ENCODE peak calls at places on chromosomes 3 and 15, in nine cellular contexts. One of them, this sample, is unnamed.

GRCh38 chr3:176526194-176526593 is 671.1 kb downstream of the TBL1XR1 start:
- DNase-seq in nucleus accumbens: no peak
- DNase-seq in NB4: no peak
- DNase-seq in prostate gland: no peak
- DNase-seq in T-helper 9 cell: no peak
- DNase-seq in left cardiac atrium: no peak
- DNase-seq in activated CD8-positive, alpha-beta memory T cell treated with anti-CD3 and anti-CD28 coated beads for 48 hours: no peak
- DNase-seq in GM23248: no peak
- DNase-seq in fibroblast of pulmonary artery: peak; percentile 8
- DNase-seq in this sample: no peak

GRCh38 chr3:29642393-29643033 is 361.6 kb downstream of the RBMS3 start:
- DNase-seq in GM23248: peak; percentile 74
- DNase-seq in prostate gland: peak; percentile 71
- DNase-seq in activated CD8-positive, alpha-beta memory T cell treated with anti-CD3 and anti-CD28 coated beads for 48 hours: no peak
- DNase-seq in left cardiac atrium: peak; percentile 32
- DNase-seq in NB4: no peak
- DNase-seq in T-helper 9 cell: no peak
- DNase-seq in fibroblast of pulmonary artery: peak; percentile 62
- DNase-seq in nucleus accumbens: no peak
- DNase-seq in this sample: no peak

GRCh38 chr15:41401904-41402267 is 410 bp downstream of the NDUFAF1 start:
- DNase-seq in NB4: no peak
- DNase-seq in fibroblast of pulmonary artery: no peak
- DNase-seq in activated CD8-positive, alpha-beta memory T cell treated with anti-CD3 and anti-CD28 coated beads for 48 hours: no peak
- DNase-seq in nucleus accumbens: no peak
- DNase-seq in left cardiac atrium: no peak
- DNase-seq in GM23248: no peak
- DNase-seq in T-helper 9 cell: no peak
- DNase-seq in prostate gland: no peak
- DNase-seq in this sample: no peak

GRCh38 chr3:102006812-102007485 is 157.6 kb downstream of the NFKBIZ start:
- DNase-seq in left cardiac atrium: peak; percentile 22
- DNase-seq in T-helper 9 cell: no peak
- DNase-seq in activated CD8-positive, alpha-beta memory T cell treated with anti-CD3 and anti-CD28 coated beads for 48 hours: no peak
- DNase-seq in prostate gland: no peak
- DNase-seq in nucleus accumbens: no peak
- DNase-seq in NB4: no peak
- DNase-seq in fibroblast of pulmonary artery: peak; percentile 96
- DNase-seq in GM23248: peak; percentile 95
- DNase-seq in this sample: no peak

GRCh38 chr15:53000412-53000811 is 210.3 kb upstream of the ONECUT1 start:
- DNase-seq in fibroblast of pulmonary artery: no peak
- DNase-seq in nucleus accumbens: no peak
- DNase-seq in T-helper 9 cell: no peak
- DNase-seq in GM23248: no peak
- DNase-seq in NB4: no peak
- DNase-seq in prostate gland: no peak
- DNase-seq in activated CD8-positive, alpha-beta memory T cell treated with anti-CD3 and anti-CD28 coated beads for 48 hours: no peak
- DNase-seq in left cardiac atrium: no peak
- DNase-seq in this sample: no peak

GRCh38 chr3:158100681-158101080 is 5.5 kb downstream of the SHOX2 start:
- DNase-seq in activated CD8-positive, alpha-beta memory T cell treated with anti-CD3 and anti-CD28 coated beads for 48 hours: no peak
- DNase-seq in T-helper 9 cell: no peak
- DNase-seq in prostate gland: no peak
- DNase-seq in NB4: no peak
- DNase-seq in nucleus accumbens: no peak
- DNase-seq in fibroblast of pulmonary artery: no peak
- DNase-seq in GM23248: no peak
- DNase-seq in left cardiac atrium: no peak
- DNase-seq in this sample: no peak

GRCh38 chr3:168073842-168074311 is 21.8 kb downstream of the GOLIM4 start:
- DNase-seq in GM23248: peak; percentile 28
- DNase-seq in activated CD8-positive, alpha-beta memory T cell treated with anti-CD3 and anti-CD28 coated beads for 48 hours: no peak
- DNase-seq in T-helper 9 cell: no peak
- DNase-seq in prostate gland: no peak
- DNase-seq in nucleus accumbens: no peak
- DNase-seq in left cardiac atrium: no peak
- DNase-seq in NB4: peak; percentile 31
- DNase-seq in fibroblast of pulmonary artery: peak; percentile 47
- DNase-seq in this sample: no peak

GRCh38 chr3:78728406-78729145 is 1039.2 kb downstream of the ROBO1 start:
- DNase-seq in prostate gland: peak; percentile 46
- DNase-seq in fibroblast of pulmonary artery: peak; percentile 47
- DNase-seq in activated CD8-positive, alpha-beta memory T cell treated with anti-CD3 and anti-CD28 coated beads for 48 hours: no peak
- DNase-seq in T-helper 9 cell: no peak
- DNase-seq in GM23248: peak; percentile 58
- DNase-seq in NB4: no peak
- DNase-seq in nucleus accumbens: peak; percentile 65
- DNase-seq in left cardiac atrium: peak; percentile 73
- DNase-seq in this sample: peak; percentile 18

GRCh38 chr3:16482770-16483531 is 30.5 kb downstream of the RFTN1 start:
- DNase-seq in GM23248: no peak
- DNase-seq in nucleus accumbens: no peak
- DNase-seq in left cardiac atrium: peak; percentile 29
- DNase-seq in prostate gland: no peak
- DNase-seq in T-helper 9 cell: no peak
- DNase-seq in fibroblast of pulmonary artery: no peak
- DNase-seq in NB4: no peak
- DNase-seq in activated CD8-positive, alpha-beta memory T cell treated with anti-CD3 and anti-CD28 coated beads for 48 hours: no peak
- DNase-seq in this sample: no peak

GRCh38 chr3:138114988-138115971 is at the start of gene DZIP1L:
- DNase-seq in left cardiac atrium: peak; percentile 69
- DNase-seq in activated CD8-positive, alpha-beta memory T cell treated with anti-CD3 and anti-CD28 coated beads for 48 hours: peak; percentile 13
- DNase-seq in nucleus accumbens: no peak
- DNase-seq in NB4: peak; percentile 73
- DNase-seq in prostate gland: peak; percentile 43
- DNase-seq in T-helper 9 cell: no peak
- DNase-seq in fibroblast of pulmonary artery: peak; percentile 66
- DNase-seq in GM23248: peak; percentile 91
- DNase-seq in this sample: peak; percentile 54

GRCh38 chr15:82999905-83000671 is 11.4 kb downstream of the C15orf40 start:
- DNase-seq in nucleus accumbens: no peak
- DNase-seq in left cardiac atrium: no peak
- DNase-seq in GM23248: peak; percentile 82
- DNase-seq in activated CD8-positive, alpha-beta memory T cell treated with anti-CD3 and anti-CD28 coated beads for 48 hours: no peak
- DNase-seq in prostate gland: peak; percentile 45
- DNase-seq in NB4: peak; percentile 78
- DNase-seq in T-helper 9 cell: no peak
- DNase-seq in fibroblast of pulmonary artery: peak; percentile 74
- DNase-seq in this sample: no peak

GRCh38 chr15:77515613-77516012 is 94.9 kb downstream of the HMG20A start:
- DNase-seq in prostate gland: no peak
- DNase-seq in NB4: no peak
- DNase-seq in left cardiac atrium: no peak
- DNase-seq in activated CD8-positive, alpha-beta memory T cell treated with anti-CD3 and anti-CD28 coated beads for 48 hours: no peak
- DNase-seq in T-helper 9 cell: no peak
- DNase-seq in nucleus accumbens: no peak
- DNase-seq in fibroblast of pulmonary artery: no peak
- DNase-seq in GM23248: no peak
- DNase-seq in this sample: no peak

GRCh38 chr3:109265300-109265699 is 51.0 kb downstream of the DPPA2 start:
- DNase-seq in T-helper 9 cell: no peak
- DNase-seq in activated CD8-positive, alpha-beta memory T cell treated with anti-CD3 and anti-CD28 coated beads for 48 hours: no peak
- DNase-seq in prostate gland: no peak
- DNase-seq in GM23248: peak; percentile 2
- DNase-seq in left cardiac atrium: no peak
- DNase-seq in NB4: no peak
- DNase-seq in fibroblast of pulmonary artery: peak; percentile 45
- DNase-seq in nucleus accumbens: no peak
- DNase-seq in this sample: no peak

GRCh38 chr15:31214864-31215489 is 111.7 kb upstream of the KLF13 start:
- DNase-seq in activated CD8-positive, alpha-beta memory T cell treated with anti-CD3 and anti-CD28 coated beads for 48 hours: no peak
- DNase-seq in GM23248: peak; percentile 85
- DNase-seq in NB4: peak; percentile 71
- DNase-seq in fibroblast of pulmonary artery: peak; percentile 76
- DNase-seq in prostate gland: peak; percentile 80
- DNase-seq in nucleus accumbens: no peak
- DNase-seq in T-helper 9 cell: no peak
- DNase-seq in left cardiac atrium: peak; percentile 33
- DNase-seq in this sample: peak; percentile 55

GRCh38 chr3:181726351-181727121 is 14.8 kb downstream of the SOX2 start:
- DNase-seq in prostate gland: no peak
- DNase-seq in T-helper 9 cell: no peak
- DNase-seq in GM23248: no peak
- DNase-seq in fibroblast of pulmonary artery: no peak
- DNase-seq in NB4: no peak
- DNase-seq in activated CD8-positive, alpha-beta memory T cell treated with anti-CD3 and anti-CD28 coated beads for 48 hours: no peak
- DNase-seq in nucleus accumbens: peak; percentile 61
- DNase-seq in left cardiac atrium: no peak
- DNase-seq in this sample: no peak

GRCh38 chr15:57153140-57153539 is 223.2 kb upstream of the CGNL1 start:
- DNase-seq in GM23248: no peak
- DNase-seq in T-helper 9 cell: no peak
- DNase-seq in nucleus accumbens: no peak
- DNase-seq in left cardiac atrium: no peak
- DNase-seq in activated CD8-positive, alpha-beta memory T cell treated with anti-CD3 and anti-CD28 coated beads for 48 hours: no peak
- DNase-seq in fibroblast of pulmonary artery: peak; percentile 94
- DNase-seq in NB4: peak; percentile 27
- DNase-seq in prostate gland: no peak
- DNase-seq in this sample: no peak

GRCh38 chr15:92625297-92625980 is 30.1 kb downstream of the FAM174B start:
- DNase-seq in activated CD8-positive, alpha-beta memory T cell treated with anti-CD3 and anti-CD28 coated beads for 48 hours: no peak
- DNase-seq in left cardiac atrium: no peak
- DNase-seq in prostate gland: no peak
- DNase-seq in T-helper 9 cell: no peak
- DNase-seq in fibroblast of pulmonary artery: peak; percentile 68
- DNase-seq in GM23248: peak; percentile 51
- DNase-seq in nucleus accumbens: no peak
- DNase-seq in NB4: no peak
- DNase-seq in this sample: no peak

GRCh38 chr3:119778176-119778575 is 3.7 kb upstream of the NR1I2 start:
- DNase-seq in nucleus accumbens: no peak
- DNase-seq in left cardiac atrium: no peak
- DNase-seq in activated CD8-positive, alpha-beta memory T cell treated with anti-CD3 and anti-CD28 coated beads for 48 hours: no peak
- DNase-seq in T-helper 9 cell: no peak
- DNase-seq in prostate gland: no peak
- DNase-seq in fibroblast of pulmonary artery: no peak
- DNase-seq in NB4: no peak
- DNase-seq in GM23248: no peak
- DNase-seq in this sample: no peak

GRCh38 chr3:185815391-185816282 is 9.2 kb downstream of the IGF2BP2 start:
- DNase-seq in prostate gland: no peak
- DNase-seq in left cardiac atrium: no peak
- DNase-seq in GM23248: no peak
- DNase-seq in fibroblast of pulmonary artery: peak; percentile 62
- DNase-seq in nucleus accumbens: no peak
- DNase-seq in NB4: no peak
- DNase-seq in activated CD8-positive, alpha-beta memory T cell treated with anti-CD3 and anti-CD28 coated beads for 48 hours: no peak
- DNase-seq in T-helper 9 cell: no peak
- DNase-seq in this sample: no peak

GRCh38 chr3:147392083-147392916 is 14.0 kb downstream of the ZIC4 start:
- DNase-seq in nucleus accumbens: peak; percentile 80
- DNase-seq in GM23248: peak; percentile 96
- DNase-seq in left cardiac atrium: no peak
- DNase-seq in NB4: no peak
- DNase-seq in fibroblast of pulmonary artery: no peak
- DNase-seq in T-helper 9 cell: no peak
- DNase-seq in prostate gland: no peak
- DNase-seq in activated CD8-positive, alpha-beta memory T cell treated with anti-CD3 and anti-CD28 coated beads for 48 hours: no peak
- DNase-seq in this sample: no peak

GRCh38 chr15:63891079-63891762 is 57.5 kb upstream of the HERC1 start:
- DNase-seq in nucleus accumbens: peak; percentile 52
- DNase-seq in activated CD8-positive, alpha-beta memory T cell treated with anti-CD3 and anti-CD28 coated beads for 48 hours: peak; percentile 69
- DNase-seq in T-helper 9 cell: peak; percentile 75
- DNase-seq in NB4: peak; percentile 81
- DNase-seq in prostate gland: peak; percentile 70
- DNase-seq in left cardiac atrium: peak; percentile 85
- DNase-seq in GM23248: peak; percentile 81
- DNase-seq in fibroblast of pulmonary artery: peak; percentile 85
- DNase-seq in this sample: peak; percentile 92

GRCh38 chr15:90095521-90095959 is 6.7 kb downstream of the IDH2 start:
- DNase-seq in T-helper 9 cell: no peak
- DNase-seq in left cardiac atrium: no peak
- DNase-seq in activated CD8-positive, alpha-beta memory T cell treated with anti-CD3 and anti-CD28 coated beads for 48 hours: no peak
- DNase-seq in fibroblast of pulmonary artery: no peak
- DNase-seq in prostate gland: peak; percentile 78
- DNase-seq in NB4: peak; percentile 1
- DNase-seq in GM23248: no peak
- DNase-seq in nucleus accumbens: no peak
- DNase-seq in this sample: no peak

GRCh38 chr15:25391971-25392733 is 46.7 kb downstream of the UBE3A start:
- DNase-seq in GM23248: peak; percentile 92
- DNase-seq in activated CD8-positive, alpha-beta memory T cell treated with anti-CD3 and anti-CD28 coated beads for 48 hours: no peak
- DNase-seq in T-helper 9 cell: no peak
- DNase-seq in NB4: no peak
- DNase-seq in left cardiac atrium: no peak
- DNase-seq in prostate gland: no peak
- DNase-seq in nucleus accumbens: no peak
- DNase-seq in fibroblast of pulmonary artery: peak; percentile 55
- DNase-seq in this sample: no peak

GRCh38 chr3:184022323-184022722 is 4.6 kb upstream of the ABCC5 start:
- DNase-seq in NB4: peak; percentile 62
- DNase-seq in fibroblast of pulmonary artery: no peak
- DNase-seq in prostate gland: no peak
- DNase-seq in nucleus accumbens: no peak
- DNase-seq in T-helper 9 cell: no peak
- DNase-seq in GM23248: peak; percentile 10
- DNase-seq in activated CD8-positive, alpha-beta memory T cell treated with anti-CD3 and anti-CD28 coated beads for 48 hours: no peak
- DNase-seq in left cardiac atrium: no peak
- DNase-seq in this sample: no peak

GRCh38 chr15:59885832-59886231 is 118.3 kb upstream of the FOXB1 start:
- DNase-seq in prostate gland: peak; percentile 18
- DNase-seq in T-helper 9 cell: no peak
- DNase-seq in left cardiac atrium: no peak
- DNase-seq in activated CD8-positive, alpha-beta memory T cell treated with anti-CD3 and anti-CD28 coated beads for 48 hours: no peak
- DNase-seq in NB4: peak; percentile 2
- DNase-seq in GM23248: peak; percentile 19
- DNase-seq in nucleus accumbens: no peak
- DNase-seq in fibroblast of pulmonary artery: peak; percentile 11
- DNase-seq in this sample: no peak

GRCh38 chr3:112789787-112790186 is 56.9 kb downstream of the CD200R1L start:
- DNase-seq in activated CD8-positive, alpha-beta memory T cell treated with anti-CD3 and anti-CD28 coated beads for 48 hours: no peak
- DNase-seq in NB4: no peak
- DNase-seq in prostate gland: no peak
- DNase-seq in GM23248: no peak
- DNase-seq in nucleus accumbens: no peak
- DNase-seq in T-helper 9 cell: no peak
- DNase-seq in fibroblast of pulmonary artery: no peak
- DNase-seq in left cardiac atrium: no peak
- DNase-seq in this sample: no peak

GRCh38 chr15:27776501-27776900 is 322.6 kb downstream of the OCA2 start:
- DNase-seq in fibroblast of pulmonary artery: no peak
- DNase-seq in NB4: no peak
- DNase-seq in nucleus accumbens: no peak
- DNase-seq in left cardiac atrium: no peak
- DNase-seq in prostate gland: no peak
- DNase-seq in GM23248: no peak
- DNase-seq in T-helper 9 cell: no peak
- DNase-seq in activated CD8-positive, alpha-beta memory T cell treated with anti-CD3 and anti-CD28 coated beads for 48 hours: no peak
- DNase-seq in this sample: no peak

GRCh38 chr3:98645039-98645438 is 51.6 kb upstream of the CPOX start:
- DNase-seq in NB4: no peak
- DNase-seq in GM23248: peak; percentile 8
- DNase-seq in T-helper 9 cell: no peak
- DNase-seq in nucleus accumbens: no peak
- DNase-seq in activated CD8-positive, alpha-beta memory T cell treated with anti-CD3 and anti-CD28 coated beads for 48 hours: no peak
- DNase-seq in prostate gland: no peak
- DNase-seq in fibroblast of pulmonary artery: no peak
- DNase-seq in left cardiac atrium: no peak
- DNase-seq in this sample: no peak

GRCh38 chr3:130707914-130708601 is 38.6 kb downstream of the PIK3R4 start:
- DNase-seq in fibroblast of pulmonary artery: no peak
- DNase-seq in GM23248: no peak
- DNase-seq in activated CD8-positive, alpha-beta memory T cell treated with anti-CD3 and anti-CD28 coated beads for 48 hours: no peak
- DNase-seq in NB4: no peak
- DNase-seq in T-helper 9 cell: no peak
- DNase-seq in nucleus accumbens: no peak
- DNase-seq in left cardiac atrium: no peak
- DNase-seq in prostate gland: peak; percentile 7
- DNase-seq in this sample: no peak

GRCh38 chr15:89041507-89041906 is 46.7 kb upstream of the ABHD2 start:
- DNase-seq in nucleus accumbens: no peak
- DNase-seq in prostate gland: no peak
- DNase-seq in fibroblast of pulmonary artery: no peak
- DNase-seq in GM23248: no peak
- DNase-seq in activated CD8-positive, alpha-beta memory T cell treated with anti-CD3 and anti-CD28 coated beads for 48 hours: no peak
- DNase-seq in left cardiac atrium: no peak
- DNase-seq in T-helper 9 cell: no peak
- DNase-seq in NB4: no peak
- DNase-seq in this sample: no peak

GRCh38 chr15:78691167-78691872 is 50.3 kb upstream of the CHRNB4 start:
- DNase-seq in activated CD8-positive, alpha-beta memory T cell treated with anti-CD3 and anti-CD28 coated beads for 48 hours: no peak
- DNase-seq in fibroblast of pulmonary artery: no peak
- DNase-seq in NB4: no peak
- DNase-seq in nucleus accumbens: no peak
- DNase-seq in left cardiac atrium: no peak
- DNase-seq in T-helper 9 cell: no peak
- DNase-seq in GM23248: no peak
- DNase-seq in prostate gland: no peak
- DNase-seq in this sample: no peak

This sample was measured in Peyer's patch.